ENCODE peak calls at places on chromosomes 4 and X, in nine cellular contexts. One of them, this sample, is unnamed.

GRCh38 chrX:24479924-24480722 is 15.0 kb downstream of the PDK3 start:
- DNase-seq in A549: no peak
- DNase-seq in ovary: no peak
- DNase-seq in adrenal gland: peak; percentile 19
- DNase-seq in H9: no peak
- DNase-seq in breast epithelium: peak; percentile 26
- DNase-seq in aorta: no peak
- DNase-seq in mesendoderm: no peak
- DNase-seq in left lung: peak; percentile 64
- DNase-seq in this sample: no peak

GRCh38 chrX:68420559-68420958 is 12.7 kb downstream of the OPHN1 start:
- DNase-seq in A549: no peak
- DNase-seq in ovary: no peak
- DNase-seq in adrenal gland: no peak
- DNase-seq in H9: no peak
- DNase-seq in breast epithelium: no peak
- DNase-seq in aorta: no peak
- DNase-seq in mesendoderm: no peak
- DNase-seq in left lung: no peak
- DNase-seq in this sample: peak; percentile 17

GRCh38 chr4:139763668-139764067 is 98.0 kb downstream of the MGST2 start:
- DNase-seq in A549: no peak
- DNase-seq in ovary: no peak
- DNase-seq in adrenal gland: no peak
- DNase-seq in H9: no peak
- DNase-seq in breast epithelium: no peak
- DNase-seq in aorta: no peak
- DNase-seq in mesendoderm: no peak
- DNase-seq in left lung: peak; percentile 40
- DNase-seq in this sample: no peak

GRCh38 chr4:74682567-74683359 is 111.6 kb downstream of the BTC start:
- DNase-seq in A549: peak; percentile 88
- DNase-seq in ovary: no peak
- DNase-seq in adrenal gland: peak; percentile 71
- DNase-seq in H9: peak; percentile 72
- DNase-seq in breast epithelium: no peak
- DNase-seq in aorta: no peak
- DNase-seq in mesendoderm: peak; percentile 95
- DNase-seq in left lung: peak; percentile 67
- DNase-seq in this sample: no peak

GRCh38 chrX:39773923-39774803 is 323.6 kb downstream of the BCOR start:
- DNase-seq in A549: no peak
- DNase-seq in ovary: no peak
- DNase-seq in adrenal gland: no peak
- DNase-seq in H9: no peak
- DNase-seq in breast epithelium: no peak
- DNase-seq in aorta: no peak
- DNase-seq in mesendoderm: no peak
- DNase-seq in left lung: no peak
- DNase-seq in this sample: no peak

GRCh38 chrX:38515291-38515690 is 46.1 kb upstream of the TSPAN7 start:
- DNase-seq in A549: no peak
- DNase-seq in ovary: no peak
- DNase-seq in adrenal gland: no peak
- DNase-seq in H9: no peak
- DNase-seq in breast epithelium: no peak
- DNase-seq in aorta: no peak
- DNase-seq in mesendoderm: no peak
- DNase-seq in left lung: no peak
- DNase-seq in this sample: no peak

GRCh38 chr4:115456228-115456627 is 342.8 kb upstream of the NDST4 start:
- DNase-seq in A549: no peak
- DNase-seq in ovary: no peak
- DNase-seq in adrenal gland: no peak
- DNase-seq in H9: no peak
- DNase-seq in breast epithelium: no peak
- DNase-seq in aorta: no peak
- DNase-seq in mesendoderm: no peak
- DNase-seq in left lung: no peak
- DNase-seq in this sample: no peak

GRCh38 chr4:56128231-56128630 is 179.5 kb downstream of the CEP135 start:
- DNase-seq in A549: no peak
- DNase-seq in ovary: no peak
- DNase-seq in adrenal gland: no peak
- DNase-seq in H9: no peak
- DNase-seq in breast epithelium: no peak
- DNase-seq in aorta: no peak
- DNase-seq in mesendoderm: no peak
- DNase-seq in left lung: no peak
- DNase-seq in this sample: no peak

GRCh38 chr4:140019619-140020367 is 134.2 kb downstream of the MAML3 start:
- DNase-seq in A549: peak; percentile 95
- DNase-seq in ovary: no peak
- DNase-seq in adrenal gland: no peak
- DNase-seq in H9: no peak
- DNase-seq in breast epithelium: no peak
- DNase-seq in aorta: no peak
- DNase-seq in mesendoderm: no peak
- DNase-seq in left lung: no peak
- DNase-seq in this sample: no peak

GRCh38 chr4:13542577-13543042 is 1.7 kb downstream of the NKX3-2 start:
- DNase-seq in A549: no peak
- DNase-seq in ovary: no peak
- DNase-seq in adrenal gland: no peak
- DNase-seq in H9: no peak
- DNase-seq in breast epithelium: no peak
- DNase-seq in aorta: no peak
- DNase-seq in mesendoderm: no peak
- DNase-seq in left lung: no peak
- DNase-seq in this sample: no peak

GRCh38 chrX:19655032-19655431 is 139.7 kb upstream of the MAP3K15 start:
- DNase-seq in A549: no peak
- DNase-seq in ovary: no peak
- DNase-seq in adrenal gland: no peak
- DNase-seq in H9: no peak
- DNase-seq in breast epithelium: no peak
- DNase-seq in aorta: no peak
- DNase-seq in mesendoderm: no peak
- DNase-seq in left lung: no peak
- DNase-seq in this sample: no peak

GRCh38 chrX:151870603-151871002 is 42.1 kb upstream of the MAGEA4 start:
- DNase-seq in A549: peak; percentile 70
- DNase-seq in ovary: no peak
- DNase-seq in adrenal gland: peak; percentile 55
- DNase-seq in H9: no peak
- DNase-seq in breast epithelium: no peak
- DNase-seq in aorta: no peak
- DNase-seq in mesendoderm: peak; percentile 58
- DNase-seq in left lung: no peak
- DNase-seq in this sample: no peak

GRCh38 chr4:8553958-8554357 is 26.2 kb upstream of the GPR78 start:
- DNase-seq in A549: no peak
- DNase-seq in ovary: no peak
- DNase-seq in adrenal gland: no peak
- DNase-seq in H9: no peak
- DNase-seq in breast epithelium: no peak
- DNase-seq in aorta: peak; percentile 58
- DNase-seq in mesendoderm: peak; percentile 57
- DNase-seq in left lung: no peak
- DNase-seq in this sample: no peak

GRCh38 chrX:68443155-68443868 is 10.0 kb upstream of the OPHN1 start:
- DNase-seq in A549: no peak
- DNase-seq in ovary: no peak
- DNase-seq in adrenal gland: no peak
- DNase-seq in H9: no peak
- DNase-seq in breast epithelium: peak; percentile 45
- DNase-seq in aorta: no peak
- DNase-seq in mesendoderm: no peak
- DNase-seq in left lung: no peak
- DNase-seq in this sample: no peak

GRCh38 chr4:7827566-7827965 is 112.1 kb downstream of the AFAP1 start:
- DNase-seq in A549: no peak
- DNase-seq in ovary: no peak
- DNase-seq in adrenal gland: no peak
- DNase-seq in H9: no peak
- DNase-seq in breast epithelium: no peak
- DNase-seq in aorta: no peak
- DNase-seq in mesendoderm: no peak
- DNase-seq in left lung: no peak
- DNase-seq in this sample: no peak

GRCh38 chr4:153474251-153474650 is 8.1 kb downstream of the TMEM131L start:
- DNase-seq in A549: no peak
- DNase-seq in ovary: no peak
- DNase-seq in adrenal gland: no peak
- DNase-seq in H9: no peak
- DNase-seq in breast epithelium: no peak
- DNase-seq in aorta: no peak
- DNase-seq in mesendoderm: no peak
- DNase-seq in left lung: no peak
- DNase-seq in this sample: no peak

GRCh38 chr4:72186714-72187113 is 154.9 kb downstream of the NPFFR2 start:
- DNase-seq in A549: no peak
- DNase-seq in ovary: no peak
- DNase-seq in adrenal gland: no peak
- DNase-seq in H9: no peak
- DNase-seq in breast epithelium: no peak
- DNase-seq in aorta: no peak
- DNase-seq in mesendoderm: no peak
- DNase-seq in left lung: no peak
- DNase-seq in this sample: no peak

GRCh38 chr4:6765703-6766102 is 16.8 kb upstream of the KIAA0232 start:
- DNase-seq in A549: no peak
- DNase-seq in ovary: no peak
- DNase-seq in adrenal gland: no peak
- DNase-seq in H9: no peak
- DNase-seq in breast epithelium: no peak
- DNase-seq in aorta: no peak
- DNase-seq in mesendoderm: no peak
- DNase-seq in left lung: no peak
- DNase-seq in this sample: no peak

GRCh38 chr4:6769138-6769983 is 13.2 kb upstream of the KIAA0232 start:
- DNase-seq in A549: no peak
- DNase-seq in ovary: no peak
- DNase-seq in adrenal gland: no peak
- DNase-seq in H9: no peak
- DNase-seq in breast epithelium: no peak
- DNase-seq in aorta: no peak
- DNase-seq in mesendoderm: no peak
- DNase-seq in left lung: no peak
- DNase-seq in this sample: no peak

GRCh38 chr4:6767725-6768538 is 14.6 kb upstream of the KIAA0232 start:
- DNase-seq in A549: no peak
- DNase-seq in ovary: no peak
- DNase-seq in adrenal gland: no peak
- DNase-seq in H9: no peak
- DNase-seq in breast epithelium: no peak
- DNase-seq in aorta: no peak
- DNase-seq in mesendoderm: no peak
- DNase-seq in left lung: no peak
- DNase-seq in this sample: no peak

GRCh38 chr4:6768539-6768905 is 14.0 kb upstream of the KIAA0232 start:
- DNase-seq in A549: no peak
- DNase-seq in ovary: no peak
- DNase-seq in adrenal gland: peak; percentile 61
- DNase-seq in H9: no peak
- DNase-seq in breast epithelium: no peak
- DNase-seq in aorta: no peak
- DNase-seq in mesendoderm: peak; percentile 35
- DNase-seq in left lung: peak; percentile 46
- DNase-seq in this sample: no peak

GRCh38 chr4:6767341-6767724 is 15.2 kb upstream of the KIAA0232 start:
- DNase-seq in A549: no peak
- DNase-seq in ovary: no peak
- DNase-seq in adrenal gland: no peak
- DNase-seq in H9: no peak
- DNase-seq in breast epithelium: no peak
- DNase-seq in aorta: no peak
- DNase-seq in mesendoderm: no peak
- DNase-seq in left lung: no peak
- DNase-seq in this sample: no peak
- H3K4me1 ChIP-seq in A549: peaks cover 23% of the 10 kb centered on the region
- H3K4me1 ChIP-seq in ovary: no peaks in the 10 kb centered on the region
- H3K4me1 ChIP-seq in adrenal gland: no peaks in the 10 kb centered on the region
- H3K4me1 ChIP-seq in H9: no peaks in the 10 kb centered on the region
- H3K4me1 ChIP-seq in breast epithelium: peaks cover 5% of the 10 kb centered on the region
- H3K4me1 ChIP-seq in aorta: peaks cover 2% of the 10 kb centered on the region
- H3K4me1 ChIP-seq in mesendoderm: no peaks in the 10 kb centered on the region
- H3K4me1 ChIP-seq in left lung: no peaks in the 10 kb centered on the region
- H3K4me1 ChIP-seq in this sample: no peaks in the 10 kb centered on the region

GRCh38 chr4:76690906-76691275 is 207.1 kb downstream of the SOWAHB start:
- DNase-seq in A549: no peak
- DNase-seq in ovary: no peak
- DNase-seq in adrenal gland: no peak
- DNase-seq in H9: no peak
- DNase-seq in breast epithelium: no peak
- DNase-seq in aorta: no peak
- DNase-seq in mesendoderm: no peak
- DNase-seq in left lung: no peak
- DNase-seq in this sample: no peak
- H3K4me1 ChIP-seq in A549: peaks cover 56% of the 10 kb centered on the region
- H3K4me1 ChIP-seq in ovary: no peaks in the 10 kb centered on the region
- H3K4me1 ChIP-seq in adrenal gland: no peaks in the 10 kb centered on the region
- H3K4me1 ChIP-seq in H9: peaks cover 13% of the 10 kb centered on the region
- H3K4me1 ChIP-seq in breast epithelium: no peaks in the 10 kb centered on the region
- H3K4me1 ChIP-seq in aorta: no peaks in the 10 kb centered on the region
- H3K4me1 ChIP-seq in mesendoderm: peaks cover 11% of the 10 kb centered on the region
- H3K4me1 ChIP-seq in left lung: no peaks in the 10 kb centered on the region
- H3K4me1 ChIP-seq in this sample: no peaks in the 10 kb centered on the region

GRCh38 chr4:98741952-98742351 is 83.5 kb upstream of the TSPAN5 start:
- DNase-seq in A549: no peak
- DNase-seq in ovary: no peak
- DNase-seq in adrenal gland: no peak
- DNase-seq in H9: no peak
- DNase-seq in breast epithelium: no peak
- DNase-seq in aorta: no peak
- DNase-seq in mesendoderm: no peak
- DNase-seq in left lung: no peak
- DNase-seq in this sample: no peak
- H3K4me1 ChIP-seq in A549: no peaks in the 10 kb centered on the region
- H3K4me1 ChIP-seq in ovary: no peaks in the 10 kb centered on the region
- H3K4me1 ChIP-seq in adrenal gland: no peaks in the 10 kb centered on the region
- H3K4me1 ChIP-seq in H9: no peaks in the 10 kb centered on the region
- H3K4me1 ChIP-seq in breast epithelium: no peaks in the 10 kb centered on the region
- H3K4me1 ChIP-seq in aorta: no peaks in the 10 kb centered on the region
- H3K4me1 ChIP-seq in mesendoderm: no peaks in the 10 kb centered on the region
- H3K4me1 ChIP-seq in left lung: no peaks in the 10 kb centered on the region
- H3K4me1 ChIP-seq in this sample: no peaks in the 10 kb centered on the region

DNA sequence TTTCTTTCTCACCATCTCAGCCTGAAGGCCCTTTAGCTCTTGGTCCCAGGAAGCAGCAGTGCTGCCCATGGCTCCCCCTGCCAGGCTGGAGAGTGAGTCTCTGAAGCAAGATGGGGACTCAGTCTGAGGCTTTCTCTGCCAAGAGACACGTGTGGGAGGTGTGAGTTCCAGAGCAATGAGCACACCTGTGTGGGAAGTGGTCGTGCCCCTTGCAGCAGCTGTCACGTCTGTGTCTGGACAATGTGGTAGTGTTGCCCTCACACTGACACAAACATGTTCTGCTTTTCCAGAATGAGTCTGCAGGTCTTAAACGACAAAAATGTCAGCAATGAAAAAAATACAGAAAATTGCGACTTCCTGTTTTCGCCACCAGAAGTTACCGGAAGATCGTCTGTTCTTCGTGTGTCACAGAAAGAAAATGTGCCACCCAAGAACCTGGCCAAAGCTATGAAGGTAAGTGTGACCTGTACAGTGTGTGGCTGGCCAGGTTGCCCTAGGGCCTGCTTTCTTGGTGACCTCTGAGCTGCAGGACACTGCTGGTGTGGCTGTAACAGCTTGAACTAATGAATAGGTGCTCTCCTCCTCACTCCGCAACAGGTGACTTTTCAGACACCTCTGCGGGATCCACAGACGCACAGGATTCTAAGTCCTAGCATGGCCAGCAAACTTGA is 1.9 kb downstream of the TACC3 start:
- DNase-seq in A549: no peak
- DNase-seq in ovary: no peak
- DNase-seq in adrenal gland: no peak
- DNase-seq in H9: no peak
- DNase-seq in breast epithelium: no peak
- DNase-seq in aorta: peak; percentile 20
- DNase-seq in mesendoderm: no peak
- DNase-seq in left lung: no peak
- DNase-seq in this sample: no peak
- H3K4me1 ChIP-seq in A549: peaks cover 44% of the 10 kb centered on the region
- H3K4me1 ChIP-seq in ovary: peaks cover 8% of the 10 kb centered on the region
- H3K4me1 ChIP-seq in adrenal gland: peaks cover 16% of the 10 kb centered on the region
- H3K4me1 ChIP-seq in H9: no peaks in the 10 kb centered on the region
- H3K4me1 ChIP-seq in breast epithelium: peaks cover 8% of the 10 kb centered on the region
- H3K4me1 ChIP-seq in aorta: no peaks in the 10 kb centered on the region
- H3K4me1 ChIP-seq in mesendoderm: peaks cover 5% of the 10 kb centered on the region
- H3K4me1 ChIP-seq in left lung: peaks cover 24% of the 10 kb centered on the region
- H3K4me1 ChIP-seq in this sample: peaks cover 19% of the 10 kb centered on the region

This sample was measured in uterus.